ENCODE peak calls at places on chromosomes 6 and 20, in ten cellular contexts. One of them, this sample, is unnamed.

GRCh38 chr20:36084897-36085617 is 69.5 kb upstream of the EPB41L1 start:
- DNase-seq in posterior cingulate gyrus: no peak
- DNase-seq in HuH-7.5: no peak
- DNase-seq in fibroblast of the conjunctiva: no peak
- DNase-seq in heart right ventricle: no peak
- DNase-seq in neural crest cell: no peak
- DNase-seq in T-helper 1 cell: no peak
- DNase-seq in nephron progenitor cell: no peak
- DNase-seq in CD4-positive, alpha-beta memory T cell: no peak
- DNase-seq in cardiac muscle cell: no peak
- DNase-seq in this sample: peak

GRCh38 chr20:8709627-8710026 is 359.3 kb upstream of the PLCB4 start:
- DNase-seq in posterior cingulate gyrus: no peak
- DNase-seq in HuH-7.5: no peak
- DNase-seq in fibroblast of the conjunctiva: no peak
- DNase-seq in heart right ventricle: no peak
- DNase-seq in neural crest cell: no peak
- DNase-seq in T-helper 1 cell: no peak
- DNase-seq in nephron progenitor cell: no peak
- DNase-seq in CD4-positive, alpha-beta memory T cell: no peak
- DNase-seq in cardiac muscle cell: no peak
- DNase-seq in this sample: peak

GRCh38 chr20:58570181-58570859 is 55.1 kb upstream of the APCDD1L start:
- DNase-seq in posterior cingulate gyrus: no peak
- DNase-seq in HuH-7.5: no peak
- DNase-seq in fibroblast of the conjunctiva: no peak
- DNase-seq in heart right ventricle: no peak
- DNase-seq in neural crest cell: no peak
- DNase-seq in T-helper 1 cell: no peak
- DNase-seq in nephron progenitor cell: no peak
- DNase-seq in CD4-positive, alpha-beta memory T cell: no peak
- DNase-seq in cardiac muscle cell: no peak
- DNase-seq in this sample: no peak

GRCh38 chr20:51062065-51062464 is 39.2 kb upstream of the KCNG1 start:
- DNase-seq in posterior cingulate gyrus: no peak
- DNase-seq in HuH-7.5: no peak
- DNase-seq in fibroblast of the conjunctiva: no peak
- DNase-seq in heart right ventricle: no peak
- DNase-seq in neural crest cell: no peak
- DNase-seq in T-helper 1 cell: no peak
- DNase-seq in nephron progenitor cell: no peak
- DNase-seq in CD4-positive, alpha-beta memory T cell: no peak
- DNase-seq in cardiac muscle cell: no peak
- DNase-seq in this sample: no peak

GRCh38 chr6:71468841-71469750 is 180.5 kb downstream of the OGFRL1 start:
- DNase-seq in posterior cingulate gyrus: no peak
- DNase-seq in HuH-7.5: no peak
- DNase-seq in fibroblast of the conjunctiva: peak
- DNase-seq in heart right ventricle: no peak
- DNase-seq in neural crest cell: no peak
- DNase-seq in T-helper 1 cell: no peak
- DNase-seq in nephron progenitor cell: no peak
- DNase-seq in CD4-positive, alpha-beta memory T cell: no peak
- DNase-seq in cardiac muscle cell: no peak
- DNase-seq in this sample: no peak

GRCh38 chr6:124078169-124078568 is 274.5 kb downstream of the NKAIN2 start:
- DNase-seq in posterior cingulate gyrus: no peak
- DNase-seq in HuH-7.5: no peak
- DNase-seq in fibroblast of the conjunctiva: no peak
- DNase-seq in heart right ventricle: no peak
- DNase-seq in neural crest cell: no peak
- DNase-seq in T-helper 1 cell: no peak
- DNase-seq in nephron progenitor cell: no peak
- DNase-seq in CD4-positive, alpha-beta memory T cell: no peak
- DNase-seq in cardiac muscle cell: no peak
- DNase-seq in this sample: no peak

GRCh38 chr6:83708546-83708969 is 343 bp downstream of the SNAP91 start:
- DNase-seq in posterior cingulate gyrus: peak
- DNase-seq in HuH-7.5: peak
- DNase-seq in fibroblast of the conjunctiva: no peak
- DNase-seq in heart right ventricle: peak
- DNase-seq in neural crest cell: peak
- DNase-seq in T-helper 1 cell: no peak
- DNase-seq in nephron progenitor cell: peak
- DNase-seq in CD4-positive, alpha-beta memory T cell: no peak
- DNase-seq in cardiac muscle cell: peak
- DNase-seq in this sample: no peak

GRCh38 chr6:154537486-154537885 is 27.0 kb upstream of the CNKSR3 start:
- DNase-seq in posterior cingulate gyrus: no peak
- DNase-seq in HuH-7.5: no peak
- DNase-seq in fibroblast of the conjunctiva: no peak
- DNase-seq in heart right ventricle: no peak
- DNase-seq in neural crest cell: peak
- DNase-seq in T-helper 1 cell: no peak
- DNase-seq in nephron progenitor cell: peak
- DNase-seq in CD4-positive, alpha-beta memory T cell: no peak
- DNase-seq in cardiac muscle cell: no peak
- DNase-seq in this sample: no peak

GRCh38 chr20:9214676-9215075 is 145.8 kb downstream of the PLCB4 start:
- DNase-seq in posterior cingulate gyrus: no peak
- DNase-seq in HuH-7.5: no peak
- DNase-seq in fibroblast of the conjunctiva: peak
- DNase-seq in heart right ventricle: no peak
- DNase-seq in neural crest cell: no peak
- DNase-seq in T-helper 1 cell: no peak
- DNase-seq in nephron progenitor cell: no peak
- DNase-seq in CD4-positive, alpha-beta memory T cell: no peak
- DNase-seq in cardiac muscle cell: no peak
- DNase-seq in this sample: peak